ENCODE peak calls at places on chromosomes 12 and 14, in four cellular contexts. U, Y, L and B are unnamed samples.

GRCh38 chr14:24262821-24263733 is at the start of gene TGM1:
- DNase-seq in U (no peak), Y (no peak), L (no peak), B (peak)

GRCh38 chr12:81668475-81668874 is 90.7 kb downstream of the PPFIA2 start:
- DNase-seq in U (no peak), Y (no peak), L (peak), B (no peak)

GRCh38 chr12:110537605-110538409 is 35.7 kb downstream of the RAD9B start:
- DNase-seq in U (peak), Y (no peak), L (no peak), B (no peak)

GRCh38 chr14:74514471-74514932 is 20.9 kb downstream of the ISCA2 start:
- DNase-seq in U (no peak), Y (no peak), L (peak), B (no peak)

GRCh38 chr12:94244165-94245133 is 96.1 kb downstream of the PLXNC1 start:
- DNase-seq in U (no peak), Y (no peak), L (no peak), B (no peak)

GRCh38 chr12:12181516-12181915 is 85.3 kb downstream of the LRP6 start:
- DNase-seq in U (no peak), Y (no peak), L (no peak), B (no peak)

GRCh38 chr12:2288875-2289274 is 236.1 kb downstream of the CACNA1C start:
- DNase-seq in U (no peak), Y (no peak), L (no peak), B (no peak)

GRCh38 chr14:58663494-58664111 is 25.8 kb downstream of the DACT1 start:
- DNase-seq in U (peak), Y (no peak), L (peak), B (no peak)

GRCh38 chr12:12954361-12954760 is 2.4 kb upstream of the GPRC5D start:
- DNase-seq in U (no peak), Y (no peak), L (no peak), B (no peak)

GRCh38 chr12:55681142-55682077 is 26.3 kb downstream of the ITGA7 start:
- DNase-seq in U (no peak), Y (no peak), L (peak), B (peak)

GRCh38 chr12:74890237-74890599 is 319.4 kb downstream of the KCNC2 start:
- DNase-seq in U (no peak), Y (no peak), L (peak), B (no peak)

GRCh38 chr12:109722753-109723109 is 9.1 kb downstream of the FAM222A start:
- DNase-seq in U (no peak), Y (no peak), L (no peak), B (no peak)

GRCh38 chr12:122094735-122095561 is 16.4 kb downstream of the MLXIP start:
- DNase-seq in U (no peak), Y (no peak), L (no peak), B (no peak)

GRCh38 chr14:68888025-68888850 is 90.9 kb downstream of the ACTN1 start:
- DNase-seq in U (no peak), Y (no peak), L (no peak), B (no peak)

GRCh38 chr12:66902020-66902419 is 223.1 kb upstream of the GRIP1 start:
- DNase-seq in U (no peak), Y (no peak), L (no peak), B (no peak)

GRCh38 chr12:53180931-53181645 is 363 bp upstream of the CSAD start:
- DNase-seq in U (peak), Y (no peak), L (peak), B (peak)

GRCh38 chr14:36524874-36525745 is 5.1 kb upstream of the NKX2-1 start:
- DNase-seq in U (no peak), Y (no peak), L (peak), B (no peak)

GRCh38 chr14:95509512-95509911 is 6.9 kb downstream of the SYNE3 start:
- DNase-seq in U (no peak), Y (peak), L (no peak), B (no peak)

GRCh38 chr12:53231859-53232640 is at the start of gene RARG:
- DNase-seq in U (no peak), Y (peak), L (peak), B (peak)

GRCh38 chr14:69873877-69874780 is 5.1 kb upstream of the SMOC1 start:
- DNase-seq in U (no peak), Y (no peak), L (no peak), B (no peak)

GRCh38 chr12:113242560-113242959 is 21.3 kb downstream of the TPCN1 start:
- DNase-seq in U (no peak), Y (no peak), L (no peak), B (no peak)

GRCh38 chr12:119990382-119990874 is 1.4 kb downstream of the BICDL1 start:
- DNase-seq in U (no peak), Y (no peak), L (no peak), B (no peak)

GRCh38 chr12:82474798-82475184 is 116.5 kb downstream of the METTL25 start:
- DNase-seq in U (no peak), Y (no peak), L (no peak), B (no peak)

GRCh38 chr12:109716512-109717389 is 3.1 kb downstream of the FAM222A start:
- DNase-seq in U (no peak), Y (peak), L (peak), B (peak)

GRCh38 chr12:72110814-72111615 is 161.2 kb upstream of the TRHDE start:
- DNase-seq in U (no peak), Y (no peak), L (no peak), B (no peak)

GRCh38 chr12:89389755-89390661 is 37.7 kb upstream of the DUSP6 start:
- DNase-seq in U (no peak), Y (no peak), L (no peak), B (no peak)

GRCh38 chr12:4118017-4118510 is 155.5 kb upstream of the CCND2 start:
- DNase-seq in U (no peak), Y (no peak), L (no peak), B (no peak)

GRCh38 chr14:96649327-96649601 is 147.1 kb downstream of the PAPOLA start:
- DNase-seq in U (no peak), Y (no peak), L (no peak), B (no peak)

GRCh38 chr14:75915063-75915462 is 66.7 kb downstream of the TGFB3 start:
- DNase-seq in U (no peak), Y (no peak), L (no peak), B (no peak)

GRCh38 chr12:74509886-74510285 is 27.7 kb upstream of the ATXN7L3B start:
- DNase-seq in U (no peak), Y (no peak), L (no peak), B (no peak)